ENCODE peak calls at places on chromosomes 5 and 9, in seven cellular contexts. M is DND-41, K is fibroblast of lung, V is IMR-90, Q is Peyer's patch, N is PC-9, H is breast epithelium. R is an unnamed sample.

GRCh38 chr9:114406441-114406840 is 18.7 kb upstream of the AKNA start:
- DNase-seq in M (no peak), K (no peak), V (no peak), Q (no peak), N (no peak), H (no peak), R (no peak)

GRCh38 chr5:71974165-71974564 is 133.1 kb upstream of the MAP1B start:
- DNase-seq in M (no peak), K (peak; percentile 58), V (no peak), Q (no peak), N (no peak), H (no peak), R (no peak)

GRCh38 chr5:87121315-87122170 is 146.1 kb upstream of the RASA1 start:
- DNase-seq in M (peak; percentile 46), K (peak; percentile 94), V (peak; percentile 91), Q (peak; percentile 40), N (peak; percentile 83), H (no peak), R (peak; percentile 0)

GRCh38 chr9:128438343-128439109 is 17.3 kb upstream of the ODF2 start:
- DNase-seq in M (peak; percentile 86), K (peak; percentile 62), V (peak; percentile 67), Q (peak; percentile 74), N (peak; percentile 51), H (peak; percentile 90), R (peak; percentile 88)

GRCh38 chr5:83589786-83590185 is 118.2 kb downstream of the VCAN start:
- DNase-seq in M (no peak), K (no peak), V (no peak), Q (no peak), N (no peak), H (no peak), R (no peak)

GRCh38 chr5:2223303-2223702 is 340.6 kb upstream of the IRX4 start:
- DNase-seq in M (no peak), K (no peak), V (no peak), Q (no peak), N (no peak), H (no peak), R (no peak)

GRCh38 chr9:94908041-94908563 is 181.6 kb downstream of the AOPEP start:
- DNase-seq in M (no peak), K (no peak), V (peak; percentile 48), Q (no peak), N (peak; percentile 23), H (no peak), R (no peak)

GRCh38 chr5:91339053-91339710 is 43.9 kb downstream of the ARRDC3 start:
- DNase-seq in M (no peak), K (peak; percentile 73), V (peak; percentile 22), Q (no peak), N (no peak), H (no peak), R (no peak)

GRCh38 chr9:6938447-6938846 is 180.7 kb downstream of the KDM4C start:
- DNase-seq in M (no peak), K (peak; percentile 97), V (peak; percentile 95), Q (no peak), N (no peak), H (no peak), R (no peak)

GRCh38 chr9:137721479-137721878 is 102.7 kb downstream of the EHMT1 start:
- DNase-seq in M (no peak), K (no peak), V (no peak), Q (no peak), N (no peak), H (no peak), R (no peak)

GRCh38 chr9:117232266-117232665 is 182.6 kb downstream of the ASTN2 start:
- DNase-seq in M (no peak), K (no peak), V (no peak), Q (no peak), N (no peak), H (no peak), R (no peak)

GRCh38 chr9:75616841-75617566 is 273.5 kb upstream of the PCSK5 start:
- DNase-seq in M (no peak), K (no peak), V (no peak), Q (no peak), N (no peak), H (no peak), R (no peak)

GRCh38 chr5:76493190-76493837 is 90.2 kb downstream of the IQGAP2 start:
- DNase-seq in M (no peak), K (no peak), V (no peak), Q (no peak), N (no peak), H (no peak), R (no peak)

GRCh38 chr9:86968258-86968920 is 21.1 kb upstream of the GAS1 start:
- DNase-seq in M (no peak), K (peak; percentile 74), V (no peak), Q (no peak), N (no peak), H (no peak), R (no peak)

GRCh38 chr5:52895572-52896296 is 93.4 kb upstream of the ITGA2 start:
- DNase-seq in M (no peak), K (no peak), V (no peak), Q (no peak), N (no peak), H (no peak), R (no peak)

GRCh38 chr9:127684576-127684975 is 22.2 kb upstream of the CFAP157 start:
- DNase-seq in M (no peak), K (peak; percentile 56), V (peak; percentile 56), Q (no peak), N (peak; percentile 69), H (no peak), R (no peak)

GRCh38 chr9:15725953-15726352 is 173.1 kb downstream of the CCDC171 start:
- DNase-seq in M (no peak), K (peak; percentile 39), V (no peak), Q (no peak), N (no peak), H (no peak), R (no peak)

GRCh38 chr5:57184322-57184721 is 10.5 kb downstream of the GPBP1 start:
- DNase-seq in M (peak; percentile 14), K (no peak), V (no peak), Q (no peak), N (no peak), H (no peak), R (no peak)
- TF ChIP-seq CTCF in M (peak; percentile 26), K (no peak), V (no peak), Q (no peak), N (no peak), H (no peak), R (no peak)

GRCh38 chr5:149383399-149383798 is 4.3 kb upstream of the IL17B start:
- DNase-seq in M (no peak), K (no peak), V (no peak), Q (no peak), N (no peak), H (no peak), R (no peak)
- H3K4me3 ChIP-seq in M (no peak overlapping the region), K (no peak overlapping the region), V (no peak overlapping the region), Q (no peak overlapping the region), N (no peak overlapping the region), H (no peak overlapping the region), R (no peak overlapping the region)

GRCh38 chr5:112844489-112844888 is 16.6 kb upstream of the SRP19 start:
- DNase-seq in M (no peak), K (no peak), V (no peak), Q (no peak), N (no peak), H (no peak), R (no peak)
- H3K4me1 ChIP-seq in M (no peaks in the 10 kb centered on the region), K (no peaks in the 10 kb centered on the region), V (no peaks in the 10 kb centered on the region), Q (no peaks in the 10 kb centered on the region), N (no peaks in the 10 kb centered on the region), H (no peaks in the 10 kb centered on the region), R (no peaks in the 10 kb centered on the region)

GRCh38 chr9:132673355-132673754 is 3.1 kb downstream of the GTF3C4 start:
- DNase-seq in M (peak; percentile 14), K (peak; percentile 61), V (peak; percentile 43), Q (no peak), N (peak; percentile 45), H (no peak), R (no peak)
- TF ChIP-seq CTCF in M (peak; percentile 13), K (no peak), V (no peak), Q (no peak), N (peak; percentile 40), H (no peak), R (no peak)

DNA sequence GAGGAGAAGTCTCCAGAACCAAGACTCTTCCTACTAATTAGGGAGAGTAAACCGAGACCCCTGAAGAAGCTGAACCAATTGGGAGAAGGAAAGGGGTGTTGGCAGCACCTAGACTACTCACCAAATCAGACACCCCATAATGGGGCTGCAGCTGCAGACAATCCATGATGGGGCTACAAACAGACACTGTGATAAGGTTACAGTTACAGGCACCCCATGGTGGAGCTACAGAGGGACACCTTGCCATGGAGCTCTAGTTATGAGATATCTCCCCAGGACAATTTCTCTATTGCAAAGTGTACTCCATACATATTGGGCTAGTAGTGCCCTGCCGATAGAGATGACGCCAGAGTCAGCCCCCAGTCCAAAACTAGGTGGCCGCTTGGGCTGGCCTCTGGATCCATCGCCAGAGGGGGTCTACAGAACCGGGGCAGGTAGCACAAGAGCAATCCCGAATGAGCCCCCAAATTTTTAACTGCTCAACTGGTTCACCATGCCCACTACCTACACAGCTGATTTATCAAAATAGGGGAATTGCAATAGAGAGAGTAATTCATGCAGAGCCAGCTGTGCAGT is 2.1 kb upstream of the NANS start:
- DNase-seq in M (no peak), K (no peak), V (no peak), Q (no peak), N (no peak), H (no peak), R (no peak)
- H3K4me3 ChIP-seq in M (no peak overlapping the region), K (no peak overlapping the region), V (no peak overlapping the region), Q (no peak overlapping the region), N (no peak overlapping the region), H (no peak overlapping the region), R (no peak overlapping the region)

DNA sequence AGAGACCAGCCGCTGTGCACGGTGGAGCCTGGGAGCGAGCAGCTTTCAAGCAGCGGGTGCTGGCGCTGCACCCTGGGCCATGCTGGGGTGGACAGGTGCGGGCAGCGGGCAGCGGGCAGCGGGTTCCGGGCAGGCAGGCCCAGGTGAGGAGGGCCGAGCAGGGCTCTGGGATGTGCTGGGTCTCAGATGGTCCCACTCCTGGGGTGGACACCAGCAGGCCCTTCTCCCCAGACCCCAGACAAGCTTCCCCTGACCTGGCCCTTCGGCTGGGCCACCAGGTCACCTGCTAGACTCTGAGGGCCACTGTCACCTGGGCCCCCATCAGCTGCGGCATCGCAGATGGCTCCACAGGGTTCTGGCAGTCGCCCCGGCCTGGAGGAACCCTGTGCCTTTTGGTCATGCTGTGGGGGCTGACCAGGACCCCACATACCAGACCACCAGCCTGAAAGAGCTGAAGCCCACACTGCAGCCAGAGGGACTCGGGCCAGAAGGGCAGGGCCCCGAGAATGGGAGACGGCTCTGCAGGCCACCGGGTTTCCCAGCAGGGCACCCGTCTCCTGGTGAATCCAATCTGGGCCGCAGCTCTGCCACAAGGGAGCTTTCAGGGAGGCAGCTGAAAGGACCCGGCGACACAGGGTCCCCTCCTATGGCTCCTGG is 2.0 kb downstream of the SLC6A19 start:
- DNase-seq in M (no peak), K (no peak), V (no peak), Q (no peak), N (no peak), H (no peak), R (no peak)
- H3K4me1 ChIP-seq in M (no peaks in the 10 kb centered on the region), K (no peaks in the 10 kb centered on the region), V (peaks cover 3% of the 10 kb centered on the region), Q (peaks cover 15% of the 10 kb centered on the region), N (no peaks in the 10 kb centered on the region), H (no peaks in the 10 kb centered on the region), R (no peaks in the 10 kb centered on the region)